ENCODE peak calls at places on chromosomes 12 and 14, in seven cellular contexts. S, Y, K, U, V, E and O are unnamed samples.

GRCh38 chr14:104588066-104588857 is 8.7 kb downstream of the C14orf180 start:
- DNase-seq in V (no peak), U (no peak), S (no peak), E (no peak), K (no peak), Y (no peak), O (no peak)

GRCh38 chr14:75820761-75821160 is 159.7 kb downstream of the TTLL5 start:
- DNase-seq in E (no peak), K (no peak), U (no peak), V (no peak), Y (no peak), S (no peak), O (no peak)

GRCh38 chr12:112185093-112185923 is 59.9 kb downstream of the TRAFD1 start:
- DNase-seq in V (no peak), K (no peak), E (no peak), U (no peak), Y (no peak), S (no peak), O (no peak)

GRCh38 chr14:67892466-67893120 is 73.0 kb downstream of the RAD51B start:
- DNase-seq in Y (no peak), V (no peak), U (no peak), K (no peak), E (no peak), S (no peak), O (no peak)

GRCh38 chr14:69153848-69154208 is 909 bp upstream of the DCAF5 start:
- DNase-seq in E (no peak), U (peak), K (no peak), Y (no peak), V (no peak), S (peak), O (peak)

GRCh38 chr12:15842106-15842505 is 40.1 kb upstream of the STRAP start:
- DNase-seq in U (no peak), V (no peak), Y (no peak), S (peak), E (no peak), K (no peak), O (peak)

GRCh38 chr14:20516921-20517320 is 11.6 kb downstream of the RNASE10 start:
- DNase-seq in Y (no peak), S (no peak), V (no peak), K (no peak), U (no peak), E (no peak), O (peak)

GRCh38 chr14:32625211-32625610 is 296.1 kb downstream of the AKAP6 start:
- DNase-seq in U (no peak), E (no peak), K (no peak), Y (no peak), S (no peak), V (no peak), O (no peak)

GRCh38 chr12:69906411-69907216 is 81.6 kb downstream of the MYRFL start:
- DNase-seq in S (no peak), E (no peak), U (no peak), V (no peak), Y (no peak), K (no peak), O (no peak)

GRCh38 chr14:96888593-96888992 is 91.4 kb downstream of the VRK1 start:
- DNase-seq in E (no peak), K (no peak), U (no peak), S (no peak), Y (no peak), V (peak), O (no peak)

GRCh38 chr14:104875412-104875751 is 10.3 kb downstream of the CEP170B start:
- DNase-seq in E (no peak), Y (no peak), K (no peak), S (no peak), U (no peak), V (no peak), O (no peak)

GRCh38 chr14:63896278-63896720 is 43.5 kb downstream of the SYNE2 start:
- DNase-seq in V (no peak), U (peak), Y (peak), K (peak), E (no peak), S (peak), O (peak)

GRCh38 chr12:3303410-3304136 is 187.4 kb upstream of the PRMT8 start:
- DNase-seq in Y (no peak), V (no peak), K (peak), U (no peak), E (no peak), S (peak), O (no peak)

GRCh38 chr12:56029666-56030293 is 8.9 kb downstream of the IKZF4 start:
- DNase-seq in E (peak), Y (no peak), K (peak), V (peak), S (peak), U (no peak), O (peak)

GRCh38 chr12:108570743-108571603 is 8.6 kb downstream of the ISCU start:
- DNase-seq in S (peak), K (no peak), U (peak), Y (peak), E (no peak), V (no peak), O (peak)

GRCh38 chr14:21825147-21825743 is 151.6 kb upstream of the OR4E1 start:
- DNase-seq in V (peak), Y (no peak), K (peak), E (no peak), S (peak), U (no peak), O (peak)

GRCh38 chr12:6201199-6201608 is 1.0 kb downstream of the CD9 start:
- DNase-seq in E (no peak), S (peak), Y (no peak), U (no peak), K (peak), V (no peak), O (peak)

GRCh38 chr14:70947739-70948138 is 40.5 kb downstream of the PCNX1 start:
- DNase-seq in K (no peak), V (no peak), U (no peak), Y (no peak), E (no peak), S (no peak), O (no peak)

GRCh38 chr12:113050808-113051207 is 5.7 kb upstream of the DTX1 start:
- DNase-seq in K (no peak), U (no peak), S (no peak), Y (no peak), E (no peak), V (no peak), O (no peak)

GRCh38 chr14:72416892-72417291 is 477.0 kb downstream of the DPF3 start:
- DNase-seq in V (no peak), S (no peak), U (peak), K (no peak), E (no peak), Y (no peak), O (no peak)